ENCODE peak calls at places on chromosome 7, in six cellular contexts. One of them, this sample, is unnamed. For H3K27me3, the result is how much of the 10 kb centered on the place peaks cover.

GRCh38 chr7:107697246-107698044 is 36.8 kb downstream of the SLC26A4 start:
- DNase-seq in fibroblast of lung: no peak
- DNase-seq in endodermal cell: no peak
- DNase-seq in GM23248: no peak
- DNase-seq in hepatocyte: no peak
- DNase-seq in heart right ventricle: no peak
- DNase-seq in this sample: no peak

GRCh38 chr7:139687980-139688632 is 89.7 kb downstream of the HIPK2 start:
- DNase-seq in fibroblast of lung: peak
- DNase-seq in hepatocyte: no peak
- DNase-seq in endodermal cell: no peak
- DNase-seq in heart right ventricle: no peak
- DNase-seq in GM23248: peak
- DNase-seq in this sample: no peak

GRCh38 chr7:14377646-14378266 is 388.3 kb upstream of the ETV1 start:
- DNase-seq in endodermal cell: no peak
- DNase-seq in GM23248: peak
- DNase-seq in heart right ventricle: no peak
- DNase-seq in hepatocyte: no peak
- DNase-seq in fibroblast of lung: peak
- DNase-seq in this sample: peak

GRCh38 chr7:131583430-131583829 is 27.0 kb upstream of the PODXL start:
- DNase-seq in endodermal cell: peak
- DNase-seq in fibroblast of lung: no peak
- DNase-seq in GM23248: no peak
- DNase-seq in heart right ventricle: no peak
- DNase-seq in hepatocyte: no peak
- DNase-seq in this sample: no peak

GRCh38 chr7:3300651-3301471 is at the start of gene SDK1:
- DNase-seq in endodermal cell: peak
- DNase-seq in GM23248: peak
- DNase-seq in hepatocyte: peak
- DNase-seq in heart right ventricle: peak
- DNase-seq in fibroblast of lung: peak
- DNase-seq in this sample: peak

GRCh38 chr7:6015917-6016652 is 7.0 kb downstream of the AIMP2 start:
- DNase-seq in fibroblast of lung: peak
- DNase-seq in GM23248: peak
- DNase-seq in hepatocyte: peak
- DNase-seq in endodermal cell: no peak
- DNase-seq in heart right ventricle: peak
- DNase-seq in this sample: no peak

GRCh38 chr7:146201945-146202344 is 85.3 kb downstream of the CNTNAP2 start:
- DNase-seq in GM23248: no peak
- DNase-seq in endodermal cell: no peak
- DNase-seq in heart right ventricle: no peak
- DNase-seq in fibroblast of lung: no peak
- DNase-seq in hepatocyte: no peak
- DNase-seq in this sample: no peak

GRCh38 chr7:303884-304573 is 14.1 kb downstream of the FOXL3 start:
- DNase-seq in GM23248: no peak
- DNase-seq in hepatocyte: no peak
- DNase-seq in endodermal cell: no peak
- DNase-seq in heart right ventricle: no peak
- DNase-seq in fibroblast of lung: no peak
- DNase-seq in this sample: no peak

GRCh38 chr7:151592868-151593486 is 73.3 kb upstream of the RHEB start:
- DNase-seq in heart right ventricle: no peak
- DNase-seq in GM23248: peak
- DNase-seq in hepatocyte: no peak
- DNase-seq in endodermal cell: no peak
- DNase-seq in fibroblast of lung: peak
- DNase-seq in this sample: peak

GRCh38 chr7:6576024-6576866 is 1.0 kb upstream of the ZDHHC4 start:
- DNase-seq in fibroblast of lung: no peak
- DNase-seq in heart right ventricle: no peak
- DNase-seq in endodermal cell: peak
- DNase-seq in hepatocyte: no peak
- DNase-seq in GM23248: no peak
- DNase-seq in this sample: no peak

GRCh38 chr7:51732951-51733350 is 416.3 kb upstream of the COBL start:
- DNase-seq in GM23248: no peak
- DNase-seq in heart right ventricle: no peak
- DNase-seq in endodermal cell: no peak
- DNase-seq in fibroblast of lung: no peak
- DNase-seq in hepatocyte: no peak
- DNase-seq in this sample: no peak

GRCh38 chr7:2488272-2488645 is 12.1 kb upstream of the GRIFIN start:
- DNase-seq in hepatocyte: no peak
- DNase-seq in endodermal cell: no peak
- DNase-seq in fibroblast of lung: no peak
- DNase-seq in heart right ventricle: no peak
- DNase-seq in GM23248: peak
- DNase-seq in this sample: no peak

GRCh38 chr7:47444376-47445098 is 137.4 kb downstream of the TNS3 start:
- DNase-seq in hepatocyte: peak
- DNase-seq in GM23248: peak
- DNase-seq in endodermal cell: no peak
- DNase-seq in fibroblast of lung: no peak
- DNase-seq in heart right ventricle: no peak
- DNase-seq in this sample: no peak

GRCh38 chr7:90763108-90763507 is 167.0 kb downstream of the CDK14 start:
- DNase-seq in hepatocyte: no peak
- DNase-seq in heart right ventricle: no peak
- DNase-seq in GM23248: no peak
- DNase-seq in endodermal cell: no peak
- DNase-seq in fibroblast of lung: no peak
- DNase-seq in this sample: no peak
- H3K27ac ChIP-seq in hepatocyte: no peak
- H3K27ac ChIP-seq in heart right ventricle: no peak
- H3K27ac ChIP-seq in GM23248: no peak
- H3K27ac ChIP-seq in endodermal cell: no peak
- H3K27ac ChIP-seq in fibroblast of lung: no peak
- H3K27ac ChIP-seq in this sample: no peak

DNA sequence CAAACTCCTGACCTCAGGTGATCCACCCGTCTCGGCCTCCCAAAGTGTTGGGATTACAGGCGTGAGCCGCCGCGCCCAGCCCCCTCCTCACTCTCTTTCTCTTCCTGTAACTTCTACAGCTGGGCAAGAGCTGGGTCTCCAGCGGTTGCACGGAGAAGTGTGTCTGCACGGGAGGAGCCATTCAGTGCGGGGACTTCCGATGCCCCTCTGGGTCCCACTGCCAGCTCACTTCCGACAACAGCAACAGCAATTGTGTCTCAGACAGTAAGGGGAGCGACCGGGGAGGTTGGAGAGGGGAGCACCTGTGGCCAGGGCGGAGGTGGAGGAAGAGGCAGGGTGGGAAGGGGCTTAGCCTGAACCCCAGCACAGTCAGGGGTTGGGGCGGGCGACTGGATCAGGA is 41.4 kb downstream of the EPHB4 start:
- DNase-seq in heart right ventricle: no peak
- DNase-seq in GM23248: no peak
- DNase-seq in endodermal cell: peak
- DNase-seq in hepatocyte: no peak
- DNase-seq in fibroblast of lung: no peak
- DNase-seq in this sample: no peak
- H3K27me3 ChIP-seq in heart right ventricle: under half
- H3K27me3 ChIP-seq in GM23248: under half
- H3K27me3 ChIP-seq in endodermal cell: under half
- H3K27me3 ChIP-seq in hepatocyte: under half
- H3K27me3 ChIP-seq in fibroblast of lung: under half
- H3K27me3 ChIP-seq in this sample: under half

GRCh38 chr7:35988105-35988504 is 164.9 kb upstream of the EEPD1 start:
- DNase-seq in heart right ventricle: no peak
- DNase-seq in GM23248: no peak
- DNase-seq in hepatocyte: no peak
- DNase-seq in fibroblast of lung: no peak
- DNase-seq in endodermal cell: no peak
- DNase-seq in this sample: peak

GRCh38 chr7:35983585-35983984 is 169.5 kb upstream of the EEPD1 start:
- DNase-seq in heart right ventricle: no peak
- DNase-seq in endodermal cell: no peak
- DNase-seq in fibroblast of lung: no peak
- DNase-seq in hepatocyte: no peak
- DNase-seq in GM23248: no peak
- DNase-seq in this sample: no peak

GRCh38 chr7:35988818-35989217 is 164.2 kb upstream of the EEPD1 start:
- DNase-seq in hepatocyte: peak
- DNase-seq in heart right ventricle: no peak
- DNase-seq in fibroblast of lung: no peak
- DNase-seq in endodermal cell: no peak
- DNase-seq in GM23248: no peak
- DNase-seq in this sample: no peak

GRCh38 chr7:35985126-35985754 is 167.8 kb upstream of the EEPD1 start:
- DNase-seq in heart right ventricle: peak
- DNase-seq in hepatocyte: peak
- DNase-seq in GM23248: peak
- DNase-seq in fibroblast of lung: peak
- DNase-seq in endodermal cell: peak
- DNase-seq in this sample: no peak

DNA sequence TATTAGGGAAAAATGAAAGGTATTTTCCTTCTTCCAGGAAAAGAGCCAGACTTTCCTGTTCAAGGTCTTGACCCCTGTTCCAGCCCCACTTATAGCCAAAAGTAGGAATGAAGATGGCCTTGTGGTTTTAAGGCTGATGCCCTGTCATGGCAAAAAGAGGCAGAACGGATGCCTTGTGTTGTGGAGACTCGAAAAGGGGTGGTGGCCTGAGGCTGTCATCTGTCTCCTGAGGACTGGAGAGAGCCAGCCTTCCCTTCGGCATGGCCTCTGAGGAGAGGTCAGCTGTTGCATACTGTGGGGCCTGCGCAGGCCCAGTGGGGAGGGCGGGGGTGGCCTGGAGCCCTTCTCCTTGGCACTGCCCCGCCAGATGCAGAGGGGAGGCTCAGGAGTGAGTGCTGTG is 166.0 kb upstream of the EEPD1 start:
- DNase-seq in hepatocyte: no peak
- DNase-seq in fibroblast of lung: no peak
- DNase-seq in endodermal cell: no peak
- DNase-seq in GM23248: no peak
- DNase-seq in heart right ventricle: no peak
- DNase-seq in this sample: no peak
- H3K27ac ChIP-seq in hepatocyte: no peak
- H3K27ac ChIP-seq in fibroblast of lung: no peak
- H3K27ac ChIP-seq in endodermal cell: no peak
- H3K27ac ChIP-seq in GM23248: no peak
- H3K27ac ChIP-seq in heart right ventricle: no peak
- H3K27ac ChIP-seq in this sample: no peak

DNA sequence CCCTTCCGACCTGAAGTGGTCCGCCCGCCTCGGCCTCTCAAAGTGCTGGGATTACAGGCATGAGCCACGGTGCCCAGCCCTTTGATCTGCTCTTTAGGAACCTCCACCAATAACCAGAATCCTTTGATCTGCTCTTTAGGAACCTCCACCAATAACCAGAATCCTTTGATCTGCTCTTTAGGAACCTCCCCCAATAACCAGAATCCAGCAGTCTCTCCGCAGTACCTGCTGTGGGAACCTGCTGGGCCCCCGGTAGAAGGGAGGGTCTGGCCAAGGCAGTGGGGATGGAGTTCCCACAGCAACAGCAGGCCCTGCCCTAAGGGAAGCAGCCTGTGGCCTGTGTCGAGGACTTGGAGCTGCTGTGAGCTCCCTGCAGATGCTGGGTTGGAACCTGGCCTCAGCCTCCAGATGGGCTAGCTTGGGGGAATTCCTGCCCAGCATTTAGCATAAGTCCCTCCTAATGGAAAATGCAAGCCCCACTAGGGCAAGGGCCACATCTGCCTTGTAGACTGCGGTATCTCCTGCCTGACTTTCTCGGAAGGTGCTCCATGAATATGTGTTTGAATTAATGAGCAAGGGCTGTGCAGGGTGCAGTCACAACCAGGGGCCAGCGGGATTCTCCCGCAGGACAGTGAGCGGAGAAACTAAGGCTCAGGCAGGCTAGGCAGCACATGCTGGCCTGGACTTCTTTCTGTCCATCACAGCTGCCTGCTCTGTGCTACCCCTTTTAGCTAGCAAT is 165.8 kb downstream of the UBE2H start:
- DNase-seq in hepatocyte: no peak
- DNase-seq in fibroblast of lung: no peak
- DNase-seq in GM23248: no peak
- DNase-seq in heart right ventricle: no peak
- DNase-seq in endodermal cell: peak
- DNase-seq in this sample: no peak
- H3K27me3 ChIP-seq in hepatocyte: half or more
- H3K27me3 ChIP-seq in fibroblast of lung: under half
- H3K27me3 ChIP-seq in GM23248: half or more
- H3K27me3 ChIP-seq in heart right ventricle: half or more
- H3K27me3 ChIP-seq in endodermal cell: half or more
- H3K27me3 ChIP-seq in this sample: half or more

DNA sequence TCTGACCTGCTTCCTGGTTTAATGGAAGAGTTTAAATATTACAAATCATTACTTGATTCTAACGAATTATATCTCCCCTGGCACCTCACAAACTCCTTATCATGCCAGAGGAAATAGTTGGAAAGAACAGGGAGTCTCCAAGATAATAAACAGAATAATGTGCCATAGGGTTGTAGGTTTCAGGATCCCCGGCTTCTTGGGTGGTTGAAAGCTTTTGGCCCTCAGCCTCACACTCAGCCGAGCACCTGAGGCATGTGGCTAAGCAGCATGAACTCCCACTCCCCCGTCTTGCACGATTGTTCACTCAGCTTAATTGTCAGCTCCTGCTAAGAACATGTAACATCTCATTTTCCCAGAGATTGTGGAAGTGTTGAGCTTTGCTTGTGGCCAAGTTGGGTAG is 80.0 kb downstream of the FZD1 start:
- DNase-seq in fibroblast of lung: no peak
- DNase-seq in heart right ventricle: no peak
- DNase-seq in GM23248: no peak
- DNase-seq in endodermal cell: no peak
- DNase-seq in hepatocyte: no peak
- DNase-seq in this sample: no peak
- H3K27ac ChIP-seq in fibroblast of lung: no peak
- H3K27ac ChIP-seq in heart right ventricle: no peak
- H3K27ac ChIP-seq in GM23248: no peak
- H3K27ac ChIP-seq in endodermal cell: no peak
- H3K27ac ChIP-seq in hepatocyte: no peak
- H3K27ac ChIP-seq in this sample: no peak

GRCh38 chr7:27172388-27172774 is 1.7 kb downstream of the HOXA10 start:
- DNase-seq in fibroblast of lung: no peak
- DNase-seq in GM23248: peak
- DNase-seq in heart right ventricle: no peak
- DNase-seq in endodermal cell: peak
- DNase-seq in hepatocyte: no peak
- DNase-seq in this sample: peak
- H3K27me3 ChIP-seq in fibroblast of lung: half or more
- H3K27me3 ChIP-seq in GM23248: under half
- H3K27me3 ChIP-seq in heart right ventricle: half or more
- H3K27me3 ChIP-seq in endodermal cell: half or more
- H3K27me3 ChIP-seq in hepatocyte: half or more
- H3K27me3 ChIP-seq in this sample: under half